ENCODE peak calls at places on chromosomes 7 and 10, in six cellular contexts. One of them, this sample, is unnamed.

GRCh38 chr10:125217986-125218675 is 57.8 kb upstream of the CTBP2 start:
- DNase-seq in central memory CD4-positive, alpha-beta T cell: no peak
- DNase-seq in memory B cell: no peak
- DNase-seq in renal cortical epithelial cell: peak
- DNase-seq in lower lobe of right lung: no peak
- DNase-seq in iris pigment epithelial cell: no peak
- DNase-seq in this sample: no peak

GRCh38 chr7:121079425-121080169 is 91.1 kb downstream of the CPED1 start:
- DNase-seq in central memory CD4-positive, alpha-beta T cell: no peak
- DNase-seq in memory B cell: no peak
- DNase-seq in renal cortical epithelial cell: peak
- DNase-seq in lower lobe of right lung: no peak
- DNase-seq in iris pigment epithelial cell: peak
- DNase-seq in this sample: no peak

GRCh38 chr7:12320241-12320640 is 83.4 kb downstream of the VWDE start:
- DNase-seq in central memory CD4-positive, alpha-beta T cell: no peak
- DNase-seq in memory B cell: no peak
- DNase-seq in renal cortical epithelial cell: peak
- DNase-seq in lower lobe of right lung: no peak
- DNase-seq in iris pigment epithelial cell: no peak
- DNase-seq in this sample: no peak

GRCh38 chr7:30688718-30689221 is 6.5 kb upstream of the CRHR2 start:
- DNase-seq in central memory CD4-positive, alpha-beta T cell: no peak
- DNase-seq in memory B cell: no peak
- DNase-seq in renal cortical epithelial cell: peak
- DNase-seq in lower lobe of right lung: no peak
- DNase-seq in iris pigment epithelial cell: no peak
- DNase-seq in this sample: no peak

GRCh38 chr7:142300689-142301088 is 42.8 kb upstream of the PRSS58 start:
- DNase-seq in central memory CD4-positive, alpha-beta T cell: peak
- DNase-seq in memory B cell: no peak
- DNase-seq in renal cortical epithelial cell: no peak
- DNase-seq in lower lobe of right lung: no peak
- DNase-seq in iris pigment epithelial cell: no peak
- DNase-seq in this sample: peak

GRCh38 chr7:75937958-75938786 is 23.2 kb downstream of the POR start:
- DNase-seq in central memory CD4-positive, alpha-beta T cell: no peak
- DNase-seq in memory B cell: no peak
- DNase-seq in renal cortical epithelial cell: peak
- DNase-seq in lower lobe of right lung: peak
- DNase-seq in iris pigment epithelial cell: peak
- DNase-seq in this sample: no peak

GRCh38 chr10:130689743-130690626 is 553.8 kb downstream of the GLRX3 start:
- DNase-seq in central memory CD4-positive, alpha-beta T cell: no peak
- DNase-seq in memory B cell: no peak
- DNase-seq in renal cortical epithelial cell: no peak
- DNase-seq in lower lobe of right lung: no peak
- DNase-seq in iris pigment epithelial cell: no peak
- DNase-seq in this sample: no peak

GRCh38 chr10:71749396-71749795 is 23.9 kb downstream of the VSIR start:
- DNase-seq in central memory CD4-positive, alpha-beta T cell: no peak
- DNase-seq in memory B cell: no peak
- DNase-seq in renal cortical epithelial cell: no peak
- DNase-seq in lower lobe of right lung: no peak
- DNase-seq in iris pigment epithelial cell: no peak
- DNase-seq in this sample: peak

GRCh38 chr10:123570898-123571515 is 95.1 kb upstream of the GPR26 start:
- DNase-seq in central memory CD4-positive, alpha-beta T cell: no peak
- DNase-seq in memory B cell: no peak
- DNase-seq in renal cortical epithelial cell: no peak
- DNase-seq in lower lobe of right lung: no peak
- DNase-seq in iris pigment epithelial cell: no peak
- DNase-seq in this sample: no peak

GRCh38 chr7:107989618-107990373 is 13.2 kb downstream of the LAMB1 start:
- DNase-seq in central memory CD4-positive, alpha-beta T cell: no peak
- DNase-seq in memory B cell: no peak
- DNase-seq in renal cortical epithelial cell: peak
- DNase-seq in lower lobe of right lung: no peak
- DNase-seq in iris pigment epithelial cell: peak
- DNase-seq in this sample: no peak